ENCODE peak calls at places on chromosomes 3 and 15, in five cellular contexts. V, W, K, M and D are unnamed samples.

GRCh38 chr3:28328188-28329151 is 20.1 kb upstream of the ZCWPW2 start:
- DNase-seq in V (peak), W (no peak), M (peak), K (no peak), D (no peak)

GRCh38 chr3:128395500-128396125 is 71.1 kb downstream of the DNAJB8 start:
- DNase-seq in W (no peak), M (no peak), V (peak), K (no peak), D (peak)

GRCh38 chr3:31536417-31536991 is 3.8 kb downstream of the STT3B start:
- DNase-seq in W (no peak), K (no peak), V (peak), M (no peak), D (no peak)

GRCh38 chr3:142211034-142211433 is 14.4 kb downstream of the GK5 start:
- DNase-seq in M (no peak), W (no peak), V (peak), K (no peak), D (no peak)

GRCh38 chr15:33735637-33736247 is 232.6 kb upstream of the CHRM5 start:
- DNase-seq in M (peak), K (no peak), V (peak), W (no peak), D (peak)

GRCh38 chr15:69604050-69604378 is 151.4 kb downstream of the RPLP1 start:
- DNase-seq in K (peak), M (no peak), V (no peak), W (peak), D (no peak)

GRCh38 chr3:124558898-124559649 is 171.2 kb upstream of the UMPS start:
- DNase-seq in W (no peak), V (peak), M (peak), K (peak), D (peak)

GRCh38 chr15:40345867-40346578 is 4.8 kb upstream of the PHGR1 start:
- DNase-seq in K (peak), V (no peak), M (no peak), W (no peak), D (no peak)

GRCh38 chr15:85854345-85855097 is 59.8 kb upstream of the KLHL25 start:
- DNase-seq in K (peak), V (peak), M (peak), W (peak), D (peak)

GRCh38 chr3:142239421-142239820 is 14.0 kb upstream of the GK5 start:
- DNase-seq in K (no peak), V (peak), W (no peak), M (peak), D (no peak)

GRCh38 chr3:30688776-30689175 is 82.4 kb downstream of the TGFBR2 start:
- DNase-seq in W (no peak), M (peak), V (no peak), K (no peak), D (no peak)

GRCh38 chr3:129654126-129654525 is 47.6 kb upstream of the PLXND1 start:
- DNase-seq in V (peak), K (no peak), M (peak), W (no peak), D (no peak)

GRCh38 chr15:65868546-65869126 is 655 bp upstream of the RAB11A start:
- DNase-seq in M (peak), V (no peak), K (no peak), W (no peak), D (peak)

GRCh38 chr3:12884104-12884742 is 42.9 kb upstream of the RPL32 start:
- DNase-seq in W (no peak), K (no peak), V (peak), M (no peak), D (peak)

GRCh38 chr3:11059799-11060115 is 67.2 kb downstream of the SLC6A1 start:
- DNase-seq in K (no peak), W (no peak), M (no peak), V (no peak), D (no peak)

GRCh38 chr3:137294839-137295238 is 337.1 kb downstream of the IL20RB start:
- DNase-seq in V (no peak), M (no peak), W (no peak), K (no peak), D (no peak)

GRCh38 chr15:36428102-36428845 is 151.2 kb upstream of the CDIN1 start:
- DNase-seq in K (no peak), W (no peak), V (peak), M (peak), D (no peak)

GRCh38 chr15:88649286-88649733 is 10.5 kb downstream of the ISG20 start:
- DNase-seq in V (peak), W (peak), K (peak), M (peak), D (peak)

GRCh38 chr3:49630784-49631183 is 43.4 kb upstream of the APEH start:
- DNase-seq in V (no peak), W (no peak), M (no peak), K (no peak), D (no peak)

GRCh38 chr3:45546636-45547201 is 47.8 kb upstream of the LIMD1 start:
- DNase-seq in K (no peak), M (no peak), V (no peak), W (peak), D (peak)